ENCODE peak calls at places on chromosomes 1 and 21, in nine cellular contexts. One of them, this sample, is unnamed.

GRCh38 chr1:184322253-184322652 is 64.6 kb upstream of the C1orf21 start:
- DNase-seq in progenitor cell of endocrine pancreas: no peak
- DNase-seq in activated T-cell treated with anti-CD3 and anti-CD28 coated beads for 48 hours: no peak
- DNase-seq in uterus: no peak
- DNase-seq in body of pancreas: no peak
- DNase-seq in amniotic epithelial cell: no peak
- DNase-seq in stimulated activated naive B cell treated with anti-CD40 and anti-IgM and Interleukin-4, amounts not matched to agents 10 μg/mL and 1 μg/mL and 100 μg/mL, for 72 hours: no peak
- DNase-seq in GM12891: no peak
- DNase-seq in naive thymus-derived CD4-positive, alpha-beta T cell: no peak
- DNase-seq in this sample: no peak

GRCh38 chr1:58618303-58618702 is 41.3 kb upstream of the TACSTD2 start:
- DNase-seq in body of pancreas: peak
- DNase-seq in stimulated activated naive B cell treated with anti-CD40 and anti-IgM and Interleukin-4, amounts not matched to agents 10 μg/mL and 1 μg/mL and 100 μg/mL, for 72 hours: no peak
- DNase-seq in GM12891: no peak
- DNase-seq in activated T-cell treated with anti-CD3 and anti-CD28 coated beads for 48 hours: no peak
- DNase-seq in uterus: peak
- DNase-seq in progenitor cell of endocrine pancreas: no peak
- DNase-seq in naive thymus-derived CD4-positive, alpha-beta T cell: no peak
- DNase-seq in amniotic epithelial cell: peak
- DNase-seq in this sample: no peak

GRCh38 chr21:14773777-14774345 is 227.7 kb upstream of the SAMSN1 start:
- DNase-seq in body of pancreas: peak
- DNase-seq in amniotic epithelial cell: peak
- DNase-seq in naive thymus-derived CD4-positive, alpha-beta T cell: peak
- DNase-seq in stimulated activated naive B cell treated with anti-CD40 and anti-IgM and Interleukin-4, amounts not matched to agents 10 μg/mL and 1 μg/mL and 100 μg/mL, for 72 hours: no peak
- DNase-seq in GM12891: no peak
- DNase-seq in activated T-cell treated with anti-CD3 and anti-CD28 coated beads for 48 hours: peak
- DNase-seq in progenitor cell of endocrine pancreas: no peak
- DNase-seq in uterus: peak
- DNase-seq in this sample: peak

GRCh38 chr21:36038701-36039497 is 21.4 kb downstream of the SETD4 start:
- DNase-seq in uterus: no peak
- DNase-seq in progenitor cell of endocrine pancreas: no peak
- DNase-seq in amniotic epithelial cell: no peak
- DNase-seq in stimulated activated naive B cell treated with anti-CD40 and anti-IgM and Interleukin-4, amounts not matched to agents 10 μg/mL and 1 μg/mL and 100 μg/mL, for 72 hours: no peak
- DNase-seq in GM12891: no peak
- DNase-seq in naive thymus-derived CD4-positive, alpha-beta T cell: no peak
- DNase-seq in activated T-cell treated with anti-CD3 and anti-CD28 coated beads for 48 hours: no peak
- DNase-seq in body of pancreas: no peak
- DNase-seq in this sample: no peak

GRCh38 chr21:37862536-37862935 is 53.7 kb downstream of the KCNJ6 start:
- DNase-seq in progenitor cell of endocrine pancreas: no peak
- DNase-seq in uterus: no peak
- DNase-seq in stimulated activated naive B cell treated with anti-CD40 and anti-IgM and Interleukin-4, amounts not matched to agents 10 μg/mL and 1 μg/mL and 100 μg/mL, for 72 hours: no peak
- DNase-seq in activated T-cell treated with anti-CD3 and anti-CD28 coated beads for 48 hours: no peak
- DNase-seq in GM12891: peak
- DNase-seq in body of pancreas: peak
- DNase-seq in amniotic epithelial cell: peak
- DNase-seq in naive thymus-derived CD4-positive, alpha-beta T cell: no peak
- DNase-seq in this sample: no peak

GRCh38 chr1:183073320-183073719 is 50.1 kb downstream of the LAMC1 start:
- DNase-seq in amniotic epithelial cell: no peak
- DNase-seq in body of pancreas: no peak
- DNase-seq in stimulated activated naive B cell treated with anti-CD40 and anti-IgM and Interleukin-4, amounts not matched to agents 10 μg/mL and 1 μg/mL and 100 μg/mL, for 72 hours: no peak
- DNase-seq in activated T-cell treated with anti-CD3 and anti-CD28 coated beads for 48 hours: no peak
- DNase-seq in uterus: no peak
- DNase-seq in progenitor cell of endocrine pancreas: no peak
- DNase-seq in naive thymus-derived CD4-positive, alpha-beta T cell: no peak
- DNase-seq in GM12891: no peak
- DNase-seq in this sample: no peak

GRCh38 chr1:27724961-27725373 is 794 bp upstream of the FAM76A start:
- DNase-seq in progenitor cell of endocrine pancreas: no peak
- DNase-seq in amniotic epithelial cell: peak
- DNase-seq in uterus: no peak
- DNase-seq in naive thymus-derived CD4-positive, alpha-beta T cell: no peak
- DNase-seq in activated T-cell treated with anti-CD3 and anti-CD28 coated beads for 48 hours: peak
- DNase-seq in body of pancreas: no peak
- DNase-seq in GM12891: no peak
- DNase-seq in stimulated activated naive B cell treated with anti-CD40 and anti-IgM and Interleukin-4, amounts not matched to agents 10 μg/mL and 1 μg/mL and 100 μg/mL, for 72 hours: no peak
- DNase-seq in this sample: peak

GRCh38 chr1:201826830-201827229 is 2.1 kb upstream of the IPO9 start:
- DNase-seq in body of pancreas: no peak
- DNase-seq in stimulated activated naive B cell treated with anti-CD40 and anti-IgM and Interleukin-4, amounts not matched to agents 10 μg/mL and 1 μg/mL and 100 μg/mL, for 72 hours: no peak
- DNase-seq in uterus: no peak
- DNase-seq in progenitor cell of endocrine pancreas: no peak
- DNase-seq in GM12891: no peak
- DNase-seq in amniotic epithelial cell: peak
- DNase-seq in naive thymus-derived CD4-positive, alpha-beta T cell: no peak
- DNase-seq in activated T-cell treated with anti-CD3 and anti-CD28 coated beads for 48 hours: no peak
- DNase-seq in this sample: no peak

GRCh38 chr1:16984717-16985116 is 4.3 kb upstream of the MFAP2 start:
- DNase-seq in activated T-cell treated with anti-CD3 and anti-CD28 coated beads for 48 hours: no peak
- DNase-seq in progenitor cell of endocrine pancreas: no peak
- DNase-seq in uterus: peak
- DNase-seq in naive thymus-derived CD4-positive, alpha-beta T cell: no peak
- DNase-seq in amniotic epithelial cell: peak
- DNase-seq in body of pancreas: peak
- DNase-seq in GM12891: no peak
- DNase-seq in stimulated activated naive B cell treated with anti-CD40 and anti-IgM and Interleukin-4, amounts not matched to agents 10 μg/mL and 1 μg/mL and 100 μg/mL, for 72 hours: no peak
- DNase-seq in this sample: peak

GRCh38 chr1:37989381-37989930 is 366 bp downstream of the SF3A3 start:
- DNase-seq in uterus: no peak
- DNase-seq in GM12891: no peak
- DNase-seq in amniotic epithelial cell: peak
- DNase-seq in activated T-cell treated with anti-CD3 and anti-CD28 coated beads for 48 hours: no peak
- DNase-seq in stimulated activated naive B cell treated with anti-CD40 and anti-IgM and Interleukin-4, amounts not matched to agents 10 μg/mL and 1 μg/mL and 100 μg/mL, for 72 hours: no peak
- DNase-seq in naive thymus-derived CD4-positive, alpha-beta T cell: peak
- DNase-seq in progenitor cell of endocrine pancreas: no peak
- DNase-seq in body of pancreas: peak
- DNase-seq in this sample: no peak

GRCh38 chr1:160438935-160439334 is 38.6 kb downstream of the VANGL2 start:
- DNase-seq in uterus: no peak
- DNase-seq in stimulated activated naive B cell treated with anti-CD40 and anti-IgM and Interleukin-4, amounts not matched to agents 10 μg/mL and 1 μg/mL and 100 μg/mL, for 72 hours: no peak
- DNase-seq in naive thymus-derived CD4-positive, alpha-beta T cell: no peak
- DNase-seq in activated T-cell treated with anti-CD3 and anti-CD28 coated beads for 48 hours: no peak
- DNase-seq in amniotic epithelial cell: no peak
- DNase-seq in GM12891: no peak
- DNase-seq in progenitor cell of endocrine pancreas: no peak
- DNase-seq in body of pancreas: no peak
- DNase-seq in this sample: no peak

GRCh38 chr1:11940260-11940921 is 5.9 kb downstream of the PLOD1 start:
- DNase-seq in stimulated activated naive B cell treated with anti-CD40 and anti-IgM and Interleukin-4, amounts not matched to agents 10 μg/mL and 1 μg/mL and 100 μg/mL, for 72 hours: no peak
- DNase-seq in progenitor cell of endocrine pancreas: no peak
- DNase-seq in amniotic epithelial cell: peak
- DNase-seq in body of pancreas: peak
- DNase-seq in uterus: no peak
- DNase-seq in GM12891: no peak
- DNase-seq in naive thymus-derived CD4-positive, alpha-beta T cell: no peak
- DNase-seq in activated T-cell treated with anti-CD3 and anti-CD28 coated beads for 48 hours: no peak
- DNase-seq in this sample: peak

GRCh38 chr21:17414766-17415165 is 98.1 kb upstream of the CXADR start:
- DNase-seq in naive thymus-derived CD4-positive, alpha-beta T cell: no peak
- DNase-seq in amniotic epithelial cell: no peak
- DNase-seq in body of pancreas: peak
- DNase-seq in GM12891: no peak
- DNase-seq in activated T-cell treated with anti-CD3 and anti-CD28 coated beads for 48 hours: no peak
- DNase-seq in uterus: no peak
- DNase-seq in stimulated activated naive B cell treated with anti-CD40 and anti-IgM and Interleukin-4, amounts not matched to agents 10 μg/mL and 1 μg/mL and 100 μg/mL, for 72 hours: no peak
- DNase-seq in progenitor cell of endocrine pancreas: no peak
- DNase-seq in this sample: no peak

GRCh38 chr1:43991476-43992231 is at the start of gene CCDC24:
- DNase-seq in progenitor cell of endocrine pancreas: peak
- DNase-seq in stimulated activated naive B cell treated with anti-CD40 and anti-IgM and Interleukin-4, amounts not matched to agents 10 μg/mL and 1 μg/mL and 100 μg/mL, for 72 hours: peak
- DNase-seq in body of pancreas: peak
- DNase-seq in GM12891: peak
- DNase-seq in naive thymus-derived CD4-positive, alpha-beta T cell: peak
- DNase-seq in amniotic epithelial cell: peak
- DNase-seq in activated T-cell treated with anti-CD3 and anti-CD28 coated beads for 48 hours: peak
- DNase-seq in uterus: peak
- DNase-seq in this sample: peak

GRCh38 chr1:42930178-42931107 is 28.2 kb downstream of the SLC2A1 start:
- DNase-seq in stimulated activated naive B cell treated with anti-CD40 and anti-IgM and Interleukin-4, amounts not matched to agents 10 μg/mL and 1 μg/mL and 100 μg/mL, for 72 hours: no peak
- DNase-seq in activated T-cell treated with anti-CD3 and anti-CD28 coated beads for 48 hours: no peak
- DNase-seq in amniotic epithelial cell: no peak
- DNase-seq in naive thymus-derived CD4-positive, alpha-beta T cell: no peak
- DNase-seq in body of pancreas: no peak
- DNase-seq in GM12891: no peak
- DNase-seq in progenitor cell of endocrine pancreas: no peak
- DNase-seq in uterus: no peak
- DNase-seq in this sample: no peak

GRCh38 chr1:3515774-3516480 is 61.5 kb downstream of the ARHGEF16 start:
- DNase-seq in activated T-cell treated with anti-CD3 and anti-CD28 coated beads for 48 hours: no peak
- DNase-seq in naive thymus-derived CD4-positive, alpha-beta T cell: no peak
- DNase-seq in progenitor cell of endocrine pancreas: no peak
- DNase-seq in stimulated activated naive B cell treated with anti-CD40 and anti-IgM and Interleukin-4, amounts not matched to agents 10 μg/mL and 1 μg/mL and 100 μg/mL, for 72 hours: no peak
- DNase-seq in amniotic epithelial cell: peak
- DNase-seq in uterus: no peak
- DNase-seq in body of pancreas: no peak
- DNase-seq in GM12891: no peak
- DNase-seq in this sample: no peak

GRCh38 chr1:17791055-17791390 is 35.9 kb downstream of the ACTL8 start:
- DNase-seq in GM12891: no peak
- DNase-seq in uterus: no peak
- DNase-seq in body of pancreas: no peak
- DNase-seq in stimulated activated naive B cell treated with anti-CD40 and anti-IgM and Interleukin-4, amounts not matched to agents 10 μg/mL and 1 μg/mL and 100 μg/mL, for 72 hours: no peak
- DNase-seq in amniotic epithelial cell: no peak
- DNase-seq in activated T-cell treated with anti-CD3 and anti-CD28 coated beads for 48 hours: no peak
- DNase-seq in progenitor cell of endocrine pancreas: no peak
- DNase-seq in naive thymus-derived CD4-positive, alpha-beta T cell: no peak
- DNase-seq in this sample: no peak

GRCh38 chr1:226674892-226675719 is 64.0 kb downstream of the ITPKB start:
- DNase-seq in body of pancreas: peak
- DNase-seq in progenitor cell of endocrine pancreas: no peak
- DNase-seq in uterus: peak
- DNase-seq in stimulated activated naive B cell treated with anti-CD40 and anti-IgM and Interleukin-4, amounts not matched to agents 10 μg/mL and 1 μg/mL and 100 μg/mL, for 72 hours: peak
- DNase-seq in activated T-cell treated with anti-CD3 and anti-CD28 coated beads for 48 hours: no peak
- DNase-seq in amniotic epithelial cell: no peak
- DNase-seq in GM12891: peak
- DNase-seq in naive thymus-derived CD4-positive, alpha-beta T cell: peak
- DNase-seq in this sample: peak

GRCh38 chr1:26496881-26497280 is 24.6 kb downstream of the HMGN2 start:
- DNase-seq in stimulated activated naive B cell treated with anti-CD40 and anti-IgM and Interleukin-4, amounts not matched to agents 10 μg/mL and 1 μg/mL and 100 μg/mL, for 72 hours: no peak
- DNase-seq in uterus: no peak
- DNase-seq in naive thymus-derived CD4-positive, alpha-beta T cell: no peak
- DNase-seq in body of pancreas: no peak
- DNase-seq in progenitor cell of endocrine pancreas: no peak
- DNase-seq in amniotic epithelial cell: no peak
- DNase-seq in activated T-cell treated with anti-CD3 and anti-CD28 coated beads for 48 hours: no peak
- DNase-seq in GM12891: no peak
- DNase-seq in this sample: no peak

GRCh38 chr1:242206994-242207393 is 208.1 kb upstream of the MAP1LC3C start:
- DNase-seq in body of pancreas: no peak
- DNase-seq in naive thymus-derived CD4-positive, alpha-beta T cell: no peak
- DNase-seq in stimulated activated naive B cell treated with anti-CD40 and anti-IgM and Interleukin-4, amounts not matched to agents 10 μg/mL and 1 μg/mL and 100 μg/mL, for 72 hours: no peak
- DNase-seq in uterus: no peak
- DNase-seq in GM12891: no peak
- DNase-seq in amniotic epithelial cell: no peak
- DNase-seq in progenitor cell of endocrine pancreas: no peak
- DNase-seq in activated T-cell treated with anti-CD3 and anti-CD28 coated beads for 48 hours: no peak
- DNase-seq in this sample: no peak

GRCh38 chr1:104380003-104380402 is 630.3 kb downstream of the AMY1C start:
- DNase-seq in activated T-cell treated with anti-CD3 and anti-CD28 coated beads for 48 hours: no peak
- DNase-seq in amniotic epithelial cell: no peak
- DNase-seq in GM12891: no peak
- DNase-seq in naive thymus-derived CD4-positive, alpha-beta T cell: no peak
- DNase-seq in uterus: no peak
- DNase-seq in body of pancreas: no peak
- DNase-seq in stimulated activated naive B cell treated with anti-CD40 and anti-IgM and Interleukin-4, amounts not matched to agents 10 μg/mL and 1 μg/mL and 100 μg/mL, for 72 hours: no peak
- DNase-seq in progenitor cell of endocrine pancreas: no peak
- DNase-seq in this sample: no peak

GRCh38 chr1:202192770-202193613 is 607 bp upstream of the LGR6 start:
- DNase-seq in activated T-cell treated with anti-CD3 and anti-CD28 coated beads for 48 hours: peak
- DNase-seq in amniotic epithelial cell: peak
- DNase-seq in GM12891: peak
- DNase-seq in body of pancreas: peak
- DNase-seq in stimulated activated naive B cell treated with anti-CD40 and anti-IgM and Interleukin-4, amounts not matched to agents 10 μg/mL and 1 μg/mL and 100 μg/mL, for 72 hours: peak
- DNase-seq in uterus: peak
- DNase-seq in progenitor cell of endocrine pancreas: peak
- DNase-seq in naive thymus-derived CD4-positive, alpha-beta T cell: peak
- DNase-seq in this sample: peak

GRCh38 chr1:28173151-28173979 is 3.1 kb downstream of the PTAFR start:
- DNase-seq in amniotic epithelial cell: no peak
- DNase-seq in GM12891: no peak
- DNase-seq in activated T-cell treated with anti-CD3 and anti-CD28 coated beads for 48 hours: no peak
- DNase-seq in naive thymus-derived CD4-positive, alpha-beta T cell: no peak
- DNase-seq in progenitor cell of endocrine pancreas: no peak
- DNase-seq in body of pancreas: no peak
- DNase-seq in stimulated activated naive B cell treated with anti-CD40 and anti-IgM and Interleukin-4, amounts not matched to agents 10 μg/mL and 1 μg/mL and 100 μg/mL, for 72 hours: no peak
- DNase-seq in uterus: no peak
- DNase-seq in this sample: no peak

GRCh38 chr1:61839702-61840101 is 97.4 kb downstream of the PATJ start:
- DNase-seq in amniotic epithelial cell: peak
- DNase-seq in stimulated activated naive B cell treated with anti-CD40 and anti-IgM and Interleukin-4, amounts not matched to agents 10 μg/mL and 1 μg/mL and 100 μg/mL, for 72 hours: no peak
- DNase-seq in progenitor cell of endocrine pancreas: no peak
- DNase-seq in body of pancreas: no peak
- DNase-seq in activated T-cell treated with anti-CD3 and anti-CD28 coated beads for 48 hours: no peak
- DNase-seq in naive thymus-derived CD4-positive, alpha-beta T cell: no peak
- DNase-seq in uterus: no peak
- DNase-seq in GM12891: no peak
- DNase-seq in this sample: no peak

GRCh38 chr1:118151312-118151937 is 33.6 kb downstream of the SPAG17 start:
- DNase-seq in stimulated activated naive B cell treated with anti-CD40 and anti-IgM and Interleukin-4, amounts not matched to agents 10 μg/mL and 1 μg/mL and 100 μg/mL, for 72 hours: peak
- DNase-seq in naive thymus-derived CD4-positive, alpha-beta T cell: no peak
- DNase-seq in GM12891: no peak
- DNase-seq in uterus: no peak
- DNase-seq in progenitor cell of endocrine pancreas: peak
- DNase-seq in amniotic epithelial cell: peak
- DNase-seq in activated T-cell treated with anti-CD3 and anti-CD28 coated beads for 48 hours: peak
- DNase-seq in body of pancreas: peak
- DNase-seq in this sample: no peak